ENCODE peak calls at places on chromosomes 6 and 20, in five cellular contexts. One of them, this sample, is unnamed.

GRCh38 chr6:139391709-139392108 is 17.3 kb upstream of the CITED2 start:
- DNase-seq in hippocampal formation: no peak
- DNase-seq in stimulated activated CD4-positive, alpha-beta T cell treated with anti-CD3 and anti-CD28 coated beads, Interleukin-12 subunit alpha, Interleukin-12 subunit beta, amount 100 ng/mL, for 48 hours: no peak
- DNase-seq in omental fat pad: no peak
- DNase-seq in adrenal gland: no peak
- DNase-seq in this sample: no peak

GRCh38 chr6:68633654-68634502 is 1.2 kb upstream of the ADGRB3 start:
- DNase-seq in hippocampal formation: no peak
- DNase-seq in stimulated activated CD4-positive, alpha-beta T cell treated with anti-CD3 and anti-CD28 coated beads, Interleukin-12 subunit alpha, Interleukin-12 subunit beta, amount 100 ng/mL, for 48 hours: no peak
- DNase-seq in omental fat pad: no peak
- DNase-seq in adrenal gland: no peak
- DNase-seq in this sample: no peak

GRCh38 chr6:109772961-109773431 is 81.9 kb downstream of the FIG4 start:
- DNase-seq in hippocampal formation: no peak
- DNase-seq in stimulated activated CD4-positive, alpha-beta T cell treated with anti-CD3 and anti-CD28 coated beads, Interleukin-12 subunit alpha, Interleukin-12 subunit beta, amount 100 ng/mL, for 48 hours: no peak
- DNase-seq in omental fat pad: no peak
- DNase-seq in adrenal gland: peak
- DNase-seq in this sample: no peak

GRCh38 chr6:70380771-70381435 is 32.4 kb upstream of the FAM135A start:
- DNase-seq in hippocampal formation: no peak
- DNase-seq in stimulated activated CD4-positive, alpha-beta T cell treated with anti-CD3 and anti-CD28 coated beads, Interleukin-12 subunit alpha, Interleukin-12 subunit beta, amount 100 ng/mL, for 48 hours: no peak
- DNase-seq in omental fat pad: no peak
- DNase-seq in adrenal gland: no peak
- DNase-seq in this sample: no peak

GRCh38 chr20:49344975-49345374 is 67.1 kb upstream of the ZNFX1 start:
- DNase-seq in hippocampal formation: no peak
- DNase-seq in stimulated activated CD4-positive, alpha-beta T cell treated with anti-CD3 and anti-CD28 coated beads, Interleukin-12 subunit alpha, Interleukin-12 subunit beta, amount 100 ng/mL, for 48 hours: no peak
- DNase-seq in omental fat pad: no peak
- DNase-seq in adrenal gland: peak
- DNase-seq in this sample: no peak

GRCh38 chr6:3571206-3571815 is 114.5 kb upstream of the SLC22A23 start:
- DNase-seq in hippocampal formation: no peak
- DNase-seq in stimulated activated CD4-positive, alpha-beta T cell treated with anti-CD3 and anti-CD28 coated beads, Interleukin-12 subunit alpha, Interleukin-12 subunit beta, amount 100 ng/mL, for 48 hours: no peak
- DNase-seq in omental fat pad: no peak
- DNase-seq in adrenal gland: no peak
- DNase-seq in this sample: no peak

GRCh38 chr6:124073021-124073420 is 269.4 kb downstream of the NKAIN2 start:
- DNase-seq in hippocampal formation: no peak
- DNase-seq in stimulated activated CD4-positive, alpha-beta T cell treated with anti-CD3 and anti-CD28 coated beads, Interleukin-12 subunit alpha, Interleukin-12 subunit beta, amount 100 ng/mL, for 48 hours: no peak
- DNase-seq in omental fat pad: no peak
- DNase-seq in adrenal gland: no peak
- DNase-seq in this sample: no peak

GRCh38 chr6:57085441-57085840 is 4.5 kb upstream of the ZNF451 start:
- DNase-seq in hippocampal formation: no peak
- DNase-seq in stimulated activated CD4-positive, alpha-beta T cell treated with anti-CD3 and anti-CD28 coated beads, Interleukin-12 subunit alpha, Interleukin-12 subunit beta, amount 100 ng/mL, for 48 hours: no peak
- DNase-seq in omental fat pad: no peak
- DNase-seq in adrenal gland: no peak
- DNase-seq in this sample: no peak

GRCh38 chr6:145735356-145736165 is at the start of gene EPM2A:
- DNase-seq in hippocampal formation: peak
- DNase-seq in stimulated activated CD4-positive, alpha-beta T cell treated with anti-CD3 and anti-CD28 coated beads, Interleukin-12 subunit alpha, Interleukin-12 subunit beta, amount 100 ng/mL, for 48 hours: peak
- DNase-seq in omental fat pad: peak
- DNase-seq in adrenal gland: peak
- DNase-seq in this sample: peak

GRCh38 chr6:121260651-121261102 is 73.6 kb downstream of the TBC1D32 start:
- DNase-seq in hippocampal formation: no peak
- DNase-seq in stimulated activated CD4-positive, alpha-beta T cell treated with anti-CD3 and anti-CD28 coated beads, Interleukin-12 subunit alpha, Interleukin-12 subunit beta, amount 100 ng/mL, for 48 hours: no peak
- DNase-seq in omental fat pad: no peak
- DNase-seq in adrenal gland: no peak
- DNase-seq in this sample: no peak

GRCh38 chr6:46490425-46491200 is 636 bp downstream of the RCAN2 start:
- DNase-seq in hippocampal formation: peak
- DNase-seq in stimulated activated CD4-positive, alpha-beta T cell treated with anti-CD3 and anti-CD28 coated beads, Interleukin-12 subunit alpha, Interleukin-12 subunit beta, amount 100 ng/mL, for 48 hours: no peak
- DNase-seq in omental fat pad: no peak
- DNase-seq in adrenal gland: peak
- DNase-seq in this sample: no peak

GRCh38 chr6:27650620-27651370 is 177.9 kb upstream of the ZNF184 start:
- DNase-seq in hippocampal formation: no peak
- DNase-seq in stimulated activated CD4-positive, alpha-beta T cell treated with anti-CD3 and anti-CD28 coated beads, Interleukin-12 subunit alpha, Interleukin-12 subunit beta, amount 100 ng/mL, for 48 hours: peak
- DNase-seq in omental fat pad: no peak
- DNase-seq in adrenal gland: no peak
- DNase-seq in this sample: no peak

GRCh38 chr6:157226026-157226639 is 97.2 kb downstream of the TMEM242 start:
- DNase-seq in hippocampal formation: no peak
- DNase-seq in stimulated activated CD4-positive, alpha-beta T cell treated with anti-CD3 and anti-CD28 coated beads, Interleukin-12 subunit alpha, Interleukin-12 subunit beta, amount 100 ng/mL, for 48 hours: no peak
- DNase-seq in omental fat pad: no peak
- DNase-seq in adrenal gland: peak
- DNase-seq in this sample: no peak

GRCh38 chr6:151004415-151005024 is 139.0 kb downstream of the MTHFD1L start:
- DNase-seq in hippocampal formation: no peak
- DNase-seq in stimulated activated CD4-positive, alpha-beta T cell treated with anti-CD3 and anti-CD28 coated beads, Interleukin-12 subunit alpha, Interleukin-12 subunit beta, amount 100 ng/mL, for 48 hours: no peak
- DNase-seq in omental fat pad: no peak
- DNase-seq in adrenal gland: no peak
- DNase-seq in this sample: no peak

GRCh38 chr6:125299257-125299656 is 2.5 kb downstream of the HDDC2 start:
- DNase-seq in hippocampal formation: no peak
- DNase-seq in stimulated activated CD4-positive, alpha-beta T cell treated with anti-CD3 and anti-CD28 coated beads, Interleukin-12 subunit alpha, Interleukin-12 subunit beta, amount 100 ng/mL, for 48 hours: no peak
- DNase-seq in omental fat pad: no peak
- DNase-seq in adrenal gland: no peak
- DNase-seq in this sample: no peak

GRCh38 chr20:58366866-58367265 is 22.2 kb upstream of the VAPB start:
- DNase-seq in hippocampal formation: no peak
- DNase-seq in stimulated activated CD4-positive, alpha-beta T cell treated with anti-CD3 and anti-CD28 coated beads, Interleukin-12 subunit alpha, Interleukin-12 subunit beta, amount 100 ng/mL, for 48 hours: no peak
- DNase-seq in omental fat pad: no peak
- DNase-seq in adrenal gland: peak
- DNase-seq in this sample: no peak

GRCh38 chr6:154276810-154277577 is 79.6 kb downstream of the IPCEF1 start:
- DNase-seq in hippocampal formation: no peak
- DNase-seq in stimulated activated CD4-positive, alpha-beta T cell treated with anti-CD3 and anti-CD28 coated beads, Interleukin-12 subunit alpha, Interleukin-12 subunit beta, amount 100 ng/mL, for 48 hours: no peak
- DNase-seq in omental fat pad: no peak
- DNase-seq in adrenal gland: no peak
- DNase-seq in this sample: no peak

GRCh38 chr6:52162940-52163908 is 23.0 kb upstream of the IL17A start:
- DNase-seq in hippocampal formation: no peak
- DNase-seq in stimulated activated CD4-positive, alpha-beta T cell treated with anti-CD3 and anti-CD28 coated beads, Interleukin-12 subunit alpha, Interleukin-12 subunit beta, amount 100 ng/mL, for 48 hours: no peak
- DNase-seq in omental fat pad: no peak
- DNase-seq in adrenal gland: no peak
- DNase-seq in this sample: no peak

GRCh38 chr6:163738725-163739124 is 324.2 kb downstream of the QKI start:
- DNase-seq in hippocampal formation: no peak
- DNase-seq in stimulated activated CD4-positive, alpha-beta T cell treated with anti-CD3 and anti-CD28 coated beads, Interleukin-12 subunit alpha, Interleukin-12 subunit beta, amount 100 ng/mL, for 48 hours: no peak
- DNase-seq in omental fat pad: no peak
- DNase-seq in adrenal gland: no peak
- DNase-seq in this sample: no peak

GRCh38 chr6:76814496-76815458 is 648.5 kb downstream of the HTR1B start:
- DNase-seq in hippocampal formation: no peak
- DNase-seq in stimulated activated CD4-positive, alpha-beta T cell treated with anti-CD3 and anti-CD28 coated beads, Interleukin-12 subunit alpha, Interleukin-12 subunit beta, amount 100 ng/mL, for 48 hours: no peak
- DNase-seq in omental fat pad: no peak
- DNase-seq in adrenal gland: no peak
- DNase-seq in this sample: no peak

GRCh38 chr6:35757461-35758123 is 18.8 kb upstream of the CLPSL2 start:
- DNase-seq in hippocampal formation: no peak
- DNase-seq in stimulated activated CD4-positive, alpha-beta T cell treated with anti-CD3 and anti-CD28 coated beads, Interleukin-12 subunit alpha, Interleukin-12 subunit beta, amount 100 ng/mL, for 48 hours: no peak
- DNase-seq in omental fat pad: no peak
- DNase-seq in adrenal gland: no peak
- DNase-seq in this sample: no peak

GRCh38 chr6:128124713-128125112 is 223.9 kb upstream of the THEMIS start:
- DNase-seq in hippocampal formation: no peak
- DNase-seq in stimulated activated CD4-positive, alpha-beta T cell treated with anti-CD3 and anti-CD28 coated beads, Interleukin-12 subunit alpha, Interleukin-12 subunit beta, amount 100 ng/mL, for 48 hours: no peak
- DNase-seq in omental fat pad: no peak
- DNase-seq in adrenal gland: no peak
- DNase-seq in this sample: no peak

GRCh38 chr20:34896086-34896551 is 19.7 kb downstream of the ACSS2 start:
- DNase-seq in hippocampal formation: no peak
- DNase-seq in stimulated activated CD4-positive, alpha-beta T cell treated with anti-CD3 and anti-CD28 coated beads, Interleukin-12 subunit alpha, Interleukin-12 subunit beta, amount 100 ng/mL, for 48 hours: no peak
- DNase-seq in omental fat pad: no peak
- DNase-seq in adrenal gland: no peak
- DNase-seq in this sample: no peak

GRCh38 chr20:35008411-35009342 is 53.0 kb downstream of the MYH7B start:
- DNase-seq in hippocampal formation: no peak
- DNase-seq in stimulated activated CD4-positive, alpha-beta T cell treated with anti-CD3 and anti-CD28 coated beads, Interleukin-12 subunit alpha, Interleukin-12 subunit beta, amount 100 ng/mL, for 48 hours: no peak
- DNase-seq in omental fat pad: no peak
- DNase-seq in adrenal gland: peak
- DNase-seq in this sample: no peak

GRCh38 chr20:32775240-32775991 is 13.2 kb downstream of the DNMT3B start:
- DNase-seq in hippocampal formation: no peak
- DNase-seq in stimulated activated CD4-positive, alpha-beta T cell treated with anti-CD3 and anti-CD28 coated beads, Interleukin-12 subunit alpha, Interleukin-12 subunit beta, amount 100 ng/mL, for 48 hours: no peak
- DNase-seq in omental fat pad: no peak
- DNase-seq in adrenal gland: no peak
- DNase-seq in this sample: no peak

GRCh38 chr20:8721098-8721497 is 347.8 kb upstream of the PLCB4 start:
- DNase-seq in hippocampal formation: peak
- DNase-seq in stimulated activated CD4-positive, alpha-beta T cell treated with anti-CD3 and anti-CD28 coated beads, Interleukin-12 subunit alpha, Interleukin-12 subunit beta, amount 100 ng/mL, for 48 hours: no peak
- DNase-seq in omental fat pad: no peak
- DNase-seq in adrenal gland: peak
- DNase-seq in this sample: peak

GRCh38 chr6:169070506-169071176 is 183.0 kb downstream of the THBS2 start:
- DNase-seq in hippocampal formation: no peak
- DNase-seq in stimulated activated CD4-positive, alpha-beta T cell treated with anti-CD3 and anti-CD28 coated beads, Interleukin-12 subunit alpha, Interleukin-12 subunit beta, amount 100 ng/mL, for 48 hours: no peak
- DNase-seq in omental fat pad: no peak
- DNase-seq in adrenal gland: peak
- DNase-seq in this sample: no peak

GRCh38 chr6:33592595-33593413 is 12.7 kb upstream of the BAK1 start:
- DNase-seq in hippocampal formation: no peak
- DNase-seq in stimulated activated CD4-positive, alpha-beta T cell treated with anti-CD3 and anti-CD28 coated beads, Interleukin-12 subunit alpha, Interleukin-12 subunit beta, amount 100 ng/mL, for 48 hours: no peak
- DNase-seq in omental fat pad: no peak
- DNase-seq in adrenal gland: no peak
- DNase-seq in this sample: no peak

GRCh38 chr6:138620630-138621029 is 121.3 kb upstream of the NHSL1 start:
- DNase-seq in hippocampal formation: no peak
- DNase-seq in stimulated activated CD4-positive, alpha-beta T cell treated with anti-CD3 and anti-CD28 coated beads, Interleukin-12 subunit alpha, Interleukin-12 subunit beta, amount 100 ng/mL, for 48 hours: no peak
- DNase-seq in omental fat pad: no peak
- DNase-seq in adrenal gland: no peak
- DNase-seq in this sample: no peak

GRCh38 chr20:52783769-52784168 is 188.4 kb upstream of the TSHZ2 start:
- DNase-seq in hippocampal formation: no peak
- DNase-seq in stimulated activated CD4-positive, alpha-beta T cell treated with anti-CD3 and anti-CD28 coated beads, Interleukin-12 subunit alpha, Interleukin-12 subunit beta, amount 100 ng/mL, for 48 hours: peak
- DNase-seq in omental fat pad: no peak
- DNase-seq in adrenal gland: no peak
- DNase-seq in this sample: no peak

GRCh38 chr20:20454850-20455627 is 87.1 kb downstream of the INSM1 start:
- DNase-seq in hippocampal formation: no peak
- DNase-seq in stimulated activated CD4-positive, alpha-beta T cell treated with anti-CD3 and anti-CD28 coated beads, Interleukin-12 subunit alpha, Interleukin-12 subunit beta, amount 100 ng/mL, for 48 hours: no peak
- DNase-seq in omental fat pad: no peak
- DNase-seq in adrenal gland: no peak
- DNase-seq in this sample: no peak

GRCh38 chr20:17227199-17227535 is 327 bp downstream of the PCSK2 start:
- DNase-seq in hippocampal formation: no peak
- DNase-seq in stimulated activated CD4-positive, alpha-beta T cell treated with anti-CD3 and anti-CD28 coated beads, Interleukin-12 subunit alpha, Interleukin-12 subunit beta, amount 100 ng/mL, for 48 hours: no peak
- DNase-seq in omental fat pad: no peak
- DNase-seq in adrenal gland: peak
- DNase-seq in this sample: no peak

GRCh38 chr20:31572701-31573554 is 32.2 kb upstream of the ID1 start:
- DNase-seq in hippocampal formation: peak
- DNase-seq in stimulated activated CD4-positive, alpha-beta T cell treated with anti-CD3 and anti-CD28 coated beads, Interleukin-12 subunit alpha, Interleukin-12 subunit beta, amount 100 ng/mL, for 48 hours: peak
- DNase-seq in omental fat pad: peak
- DNase-seq in adrenal gland: peak
- DNase-seq in this sample: peak

GRCh38 chr6:10401004-10401536 is 13.8 kb downstream of the TFAP2A start:
- DNase-seq in hippocampal formation: no peak
- DNase-seq in stimulated activated CD4-positive, alpha-beta T cell treated with anti-CD3 and anti-CD28 coated beads, Interleukin-12 subunit alpha, Interleukin-12 subunit beta, amount 100 ng/mL, for 48 hours: no peak
- DNase-seq in omental fat pad: no peak
- DNase-seq in adrenal gland: no peak
- DNase-seq in this sample: no peak